ENCODE peak calls at places on chromosomes 3 and 15, in five cellular contexts. T, H, O, W and Q are unnamed samples.

GRCh38 chr3:171068658-171069057 is 42.1 kb upstream of the SLC2A2 start:
- DNase-seq in T (no peak), H (no peak), O (no peak), W (no peak), Q (no peak)

GRCh38 chr15:90058308-90058707 is 44.0 kb downstream of the IDH2 start:
- DNase-seq in T (no peak), H (no peak), O (no peak), W (no peak), Q (no peak)

GRCh38 chr15:67855842-67856241 is 16.0 kb upstream of the RNU6-1 start:
- DNase-seq in T (no peak), H (no peak), O (no peak), W (no peak), Q (no peak)

GRCh38 chr3:46006646-46007045 is 11.0 kb upstream of the FYCO1 start:
- DNase-seq in T (no peak), H (peak), O (no peak), W (no peak), Q (no peak)

GRCh38 chr3:114404590-114404989 is 110.8 kb downstream of the TIGIT start:
- DNase-seq in T (no peak), H (no peak), O (no peak), W (no peak), Q (no peak)

GRCh38 chr3:117399311-117400068 is 689.9 kb downstream of the TUSC7 start:
- DNase-seq in T (no peak), H (peak), O (peak), W (no peak), Q (no peak)

GRCh38 chr15:45087513-45087912 is 26.5 kb downstream of the DUOX2 start:
- DNase-seq in T (no peak), H (no peak), O (no peak), W (no peak), Q (no peak)

GRCh38 chr3:58899159-58899952 is 150.5 kb downstream of the CFAP20DC start:
- DNase-seq in T (peak), H (peak), O (peak), W (no peak), Q (no peak)

GRCh38 chr15:49313650-49314049 is 109.4 kb upstream of the FGF7 start:
- DNase-seq in T (no peak), H (peak), O (no peak), W (no peak), Q (no peak)

GRCh38 chr3:10434938-10435336 is 70.4 kb downstream of the ATP2B2 start:
- DNase-seq in T (no peak), H (no peak), O (no peak), W (no peak), Q (no peak)

GRCh38 chr15:75538376-75538775 is 40.7 kb downstream of the PTPN9 start:
- DNase-seq in T (no peak), H (no peak), O (no peak), W (no peak), Q (no peak)

GRCh38 chr3:45943207-45943846 is at the start of gene CXCR6:
- DNase-seq in T (no peak), H (no peak), O (no peak), W (no peak), Q (no peak)